ENCODE peak calls at places on chromosomes 2 and 18, in seven cellular contexts. V is KG1; X is spleen; C is stimulated activated CD8-positive, alpha-beta memory T cell treated with anti-CD3 and anti-CD28 coated beads, Interleukin-15, amount 100 ng/mL, for 24 hours; T is iris pigment epithelial cell; O is GM12864; M is A172. I is an unnamed sample.
A peak's percentile ranks its signal among the peaks of the same experiment; 100 is the strongest.

GRCh38 chr2:138373993-138374408 is 127.6 kb upstream of the SPOPL start:
- DNase-seq in V (peak; percentile 19), X (no peak), C (no peak), T (peak; percentile 56), O (no peak), M (peak; percentile 71), I (no peak)

GRCh38 chr2:164898475-164898874 is 56.9 kb downstream of the SLC38A11 start:
- DNase-seq in V (no peak), X (no peak), C (no peak), T (peak; percentile 99), O (no peak), M (peak; percentile 85), I (no peak)

GRCh38 chr2:205885492-205886099 is 200.4 kb downstream of the INO80D start:
- DNase-seq in V (peak; percentile 45), X (peak; percentile 86), C (peak; percentile 40), T (peak; percentile 73), O (peak; percentile 4), M (peak; percentile 76), I (peak; percentile 82)

GRCh38 chr2:217356795-217357194 is 496.9 kb upstream of the TNP1 start:
- DNase-seq in V (no peak), X (no peak), C (no peak), T (no peak), O (no peak), M (no peak), I (no peak)

GRCh38 chr2:181955010-181955409 is 30.6 kb upstream of the PPP1R1C start:
- DNase-seq in V (no peak), X (no peak), C (no peak), T (peak; percentile 86), O (no peak), M (peak; percentile 77), I (no peak)

GRCh38 chr2:222733846-222734689 is 62.6 kb downstream of the MOGAT1 start:
- DNase-seq in V (no peak), X (no peak), C (no peak), T (no peak), O (no peak), M (no peak), I (peak; percentile 51)

GRCh38 chr18:8778824-8779223 is 73.5 kb downstream of the MTCL1 start:
- DNase-seq in V (no peak), X (no peak), C (no peak), T (no peak), O (no peak), M (no peak), I (no peak)

GRCh38 chr2:165469417-165469816 is at the start of gene CSRNP3:
- DNase-seq in V (no peak), X (no peak), C (no peak), T (peak; percentile 87), O (no peak), M (peak; percentile 92), I (peak; percentile 41)

GRCh38 chr18:34760444-34760843 is 50.3 kb downstream of the DTNA start:
- DNase-seq in V (no peak), X (no peak), C (no peak), T (no peak), O (no peak), M (no peak), I (peak; percentile 33)

GRCh38 chr2:227788556-227788955 is 25.1 kb upstream of the CCL20 start:
- DNase-seq in V (no peak), X (no peak), C (no peak), T (peak; percentile 27), O (no peak), M (peak; percentile 27), I (no peak)

GRCh38 chr2:189608160-189608559 is 27.6 kb upstream of the SLC40A1 start:
- DNase-seq in V (no peak), X (no peak), C (no peak), T (no peak), O (no peak), M (no peak), I (no peak)